ENCODE peak calls at places on chromosomes 5 and 9, in six cellular contexts. A is fibroblast of pulmonary artery, P is HL-60, B is H54, O is GM23338, N is HEK293T. J is an unnamed sample.

GRCh38 chr5:130710596-130710995 is 454.5 kb downstream of the HINT1 start:
- DNase-seq in B (no peak), O (no peak), N (no peak), A (peak; percentile 89), P (no peak), J (no peak)

GRCh38 chr9:90795084-90795483 is 6.5 kb upstream of the SYK start:
- DNase-seq in B (no peak), P (no peak), O (no peak), A (no peak), N (no peak), J (no peak)

GRCh38 chr5:142438573-142438972 is 113.8 kb upstream of the SPRY4 start:
- DNase-seq in P (no peak), N (no peak), B (no peak), O (no peak), A (no peak), J (no peak)

GRCh38 chr5:142295960-142296860 is 28.6 kb downstream of the SPRY4 start:
- DNase-seq in A (no peak), O (no peak), B (no peak), N (no peak), P (no peak), J (no peak)

GRCh38 chr5:74625742-74626241 is 14.7 kb downstream of the ENC1 start:
- DNase-seq in O (peak; percentile 47), P (no peak), B (no peak), N (peak; percentile 28), A (peak; percentile 79), J (no peak)

GRCh38 chr9:1429328-1429727 is 379.2 kb downstream of the DMRT2 start:
- DNase-seq in O (peak; percentile 79), B (no peak), N (peak; percentile 9), A (peak; percentile 1), P (peak; percentile 1), J (peak; percentile 26)

GRCh38 chr9:104863180-104863883 is 64.6 kb downstream of the ABCA1 start:
- DNase-seq in A (peak; percentile 88), B (peak; percentile 84), O (peak; percentile 91), P (peak; percentile 60), N (peak; percentile 66), J (peak; percentile 89)

GRCh38 chr9:134235366-134235765 is 71.0 kb upstream of the RNU6ATAC start:
- DNase-seq in P (no peak), B (no peak), O (no peak), N (no peak), A (no peak), J (no peak)

GRCh38 chr9:17531642-17532254 is 47.1 kb upstream of the SH3GL2 start:
- DNase-seq in B (peak; percentile 20), A (peak; percentile 65), N (peak; percentile 22), P (peak; percentile 7), O (peak; percentile 82), J (peak; percentile 23)

GRCh38 chr5:150522504-150523464 is 14.9 kb downstream of the NDST1 start:
- DNase-seq in A (no peak), N (no peak), P (no peak), O (no peak), B (no peak), J (peak; percentile 58)

GRCh38 chr5:55021465-55021864 is 2.6 kb upstream of the GZMK start:
- DNase-seq in P (no peak), A (no peak), N (no peak), O (no peak), B (no peak), J (no peak)

GRCh38 chr9:135291165-135291564 is 188.4 kb upstream of the PPP1R26 start:
- DNase-seq in O (no peak), A (no peak), B (no peak), P (no peak), N (no peak), J (no peak)